ENCODE peak calls at places on chromosomes 4 and X, in nine cellular contexts. One of them, this sample, is unnamed.

GRCh38 chrX:135512508-135513139 is 7.8 kb upstream of the INTS6L start:
- DNase-seq in fibroblast of mammary gland: no peak
- DNase-seq in fibroblast of the conjunctiva: no peak
- DNase-seq in keratinocyte: no peak
- DNase-seq in tibial artery: no peak
- DNase-seq in NCI-H2171: no peak
- DNase-seq in GM13977: no peak
- DNase-seq in D341Med: no peak
- DNase-seq in T-helper 9 cell: no peak
- DNase-seq in this sample: no peak

GRCh38 chr4:111234939-111235338 is 612.1 kb upstream of the PITX2 start:
- DNase-seq in fibroblast of mammary gland: no peak
- DNase-seq in fibroblast of the conjunctiva: no peak
- DNase-seq in keratinocyte: no peak
- DNase-seq in tibial artery: no peak
- DNase-seq in NCI-H2171: no peak
- DNase-seq in GM13977: no peak
- DNase-seq in D341Med: no peak
- DNase-seq in T-helper 9 cell: no peak
- DNase-seq in this sample: no peak

GRCh38 chr4:48184891-48185290 is 50.8 kb upstream of the TXK start:
- DNase-seq in fibroblast of mammary gland: no peak
- DNase-seq in fibroblast of the conjunctiva: no peak
- DNase-seq in keratinocyte: no peak
- DNase-seq in tibial artery: no peak
- DNase-seq in NCI-H2171: no peak
- DNase-seq in GM13977: no peak
- DNase-seq in D341Med: no peak
- DNase-seq in T-helper 9 cell: no peak
- DNase-seq in this sample: no peak

GRCh38 chr4:84956014-84956413 is 10.5 kb downstream of the WDFY3 start:
- DNase-seq in fibroblast of mammary gland: no peak
- DNase-seq in fibroblast of the conjunctiva: no peak
- DNase-seq in keratinocyte: no peak
- DNase-seq in tibial artery: no peak
- DNase-seq in NCI-H2171: no peak
- DNase-seq in GM13977: no peak
- DNase-seq in D341Med: no peak
- DNase-seq in T-helper 9 cell: no peak
- DNase-seq in this sample: no peak

GRCh38 chr4:184237612-184238011 is 19.9 kb upstream of the ENPP6 start:
- DNase-seq in fibroblast of mammary gland: peak; percentile 31
- DNase-seq in fibroblast of the conjunctiva: no peak
- DNase-seq in keratinocyte: no peak
- DNase-seq in tibial artery: no peak
- DNase-seq in NCI-H2171: no peak
- DNase-seq in GM13977: no peak
- DNase-seq in D341Med: no peak
- DNase-seq in T-helper 9 cell: no peak
- DNase-seq in this sample: peak; percentile 10

GRCh38 chrX:23483396-23483795 is 148.7 kb downstream of the PTCHD1 start:
- DNase-seq in fibroblast of mammary gland: no peak
- DNase-seq in fibroblast of the conjunctiva: no peak
- DNase-seq in keratinocyte: no peak
- DNase-seq in tibial artery: no peak
- DNase-seq in NCI-H2171: peak; percentile 14
- DNase-seq in GM13977: no peak
- DNase-seq in D341Med: no peak
- DNase-seq in T-helper 9 cell: no peak
- DNase-seq in this sample: no peak

GRCh38 chr4:128635939-128636551 is 173.5 kb upstream of the JADE1 start:
- DNase-seq in fibroblast of mammary gland: no peak
- DNase-seq in fibroblast of the conjunctiva: no peak
- DNase-seq in keratinocyte: no peak
- DNase-seq in tibial artery: no peak
- DNase-seq in NCI-H2171: no peak
- DNase-seq in GM13977: no peak
- DNase-seq in D341Med: no peak
- DNase-seq in T-helper 9 cell: no peak
- DNase-seq in this sample: peak; percentile 3

GRCh38 chr4:173513651-173514050 is 16.4 kb downstream of the HAND2 start:
- DNase-seq in fibroblast of mammary gland: no peak
- DNase-seq in fibroblast of the conjunctiva: no peak
- DNase-seq in keratinocyte: no peak
- DNase-seq in tibial artery: no peak
- DNase-seq in NCI-H2171: no peak
- DNase-seq in GM13977: no peak
- DNase-seq in D341Med: no peak
- DNase-seq in T-helper 9 cell: no peak
- DNase-seq in this sample: peak; percentile 70

GRCh38 chrX:151754641-151755215 is 20.2 kb downstream of the CNGA2 start:
- DNase-seq in fibroblast of mammary gland: no peak
- DNase-seq in fibroblast of the conjunctiva: no peak
- DNase-seq in keratinocyte: no peak
- DNase-seq in tibial artery: no peak
- DNase-seq in NCI-H2171: peak; percentile 3
- DNase-seq in GM13977: no peak
- DNase-seq in D341Med: no peak
- DNase-seq in T-helper 9 cell: no peak
- DNase-seq in this sample: no peak